ENCODE peak calls at places on chromosomes 4 and X, in four cellular contexts. S is naive B cell, L is germinal center, U is memory B cell. H is an unnamed sample.

GRCh38 chr4:2341261-2341841 is 77.1 kb downstream of the ZFYVE28 start:
- DNase-seq in S (no peak), L (no peak), U (no peak), H (no peak)

GRCh38 chrX:19303216-19303880 is 40.4 kb upstream of the PDHA1 start:
- DNase-seq in S (no peak), L (no peak), U (no peak), H (no peak)

GRCh38 chr4:124713213-124713592 is 671 bp upstream of the ANKRD50 start:
- DNase-seq in S (no peak), L (peak; percentile 2), U (no peak), H (no peak)

GRCh38 chr4:108574402-108574801 is 46.0 kb upstream of the RPL34 start:
- DNase-seq in S (no peak), L (no peak), U (no peak), H (no peak)

GRCh38 chr4:77821775-77822174 is 2.6 kb upstream of the CNOT6L start:
- DNase-seq in S (peak; percentile 62), L (peak; percentile 44), U (peak; percentile 41), H (no peak)

GRCh38 chr4:76745264-76745663 is 152.7 kb downstream of the SOWAHB start:
- DNase-seq in S (no peak), L (no peak), U (no peak), H (no peak)

GRCh38 chr4:148780426-148781005 is 338.3 kb upstream of the NR3C2 start:
- DNase-seq in S (no peak), L (no peak), U (no peak), H (no peak)

GRCh38 chr4:48268956-48269860 is at the start of gene TEC:
- DNase-seq in S (no peak), L (peak; percentile 57), U (no peak), H (no peak)

GRCh38 chr4:184191267-184191666 is 26.4 kb downstream of the ENPP6 start:
- DNase-seq in S (no peak), L (no peak), U (no peak), H (no peak)

GRCh38 chrX:128335671-128336070 is 283.5 kb upstream of the ACTRT1 start:
- DNase-seq in S (no peak), L (no peak), U (no peak), H (no peak)

GRCh38 chr4:632926-633325 is 7.6 kb downstream of the PDE6B start:
- DNase-seq in S (no peak), L (peak; percentile 47), U (no peak), H (no peak)

GRCh38 chr4:48121180-48121579 is 12.9 kb downstream of the TXK start:
- DNase-seq in S (no peak), L (no peak), U (no peak), H (no peak)

GRCh38 chrX:65926095-65927019 is 113.5 kb downstream of the VSIG4 start:
- DNase-seq in S (peak; percentile 14), L (no peak), U (peak; percentile 4), H (peak; percentile 45)

GRCh38 chrX:41276661-41277506 is 57.1 kb upstream of the DDX3X start:
- DNase-seq in S (peak; percentile 6), L (peak; percentile 12), U (no peak), H (no peak)

GRCh38 chr4:125649452-125649851 is 334.7 kb downstream of the FAT4 start:
- DNase-seq in S (no peak), L (no peak), U (no peak), H (no peak)

GRCh38 chr4:41363384-41363981 is 106.8 kb downstream of the UCHL1 start:
- DNase-seq in S (no peak), L (no peak), U (no peak), H (no peak)

GRCh38 chrX:124035657-124036056 is 74.2 kb downstream of the STAG2 start:
- DNase-seq in S (no peak), L (no peak), U (no peak), H (no peak)

GRCh38 chrX:16429391-16429790 is 220.6 kb upstream of the S100G start:
- DNase-seq in S (no peak), L (no peak), U (no peak), H (no peak)

GRCh38 chr4:121706595-121707021 is 9.8 kb upstream of the ANXA5 start:
- DNase-seq in S (no peak), L (no peak), U (no peak), H (no peak)

GRCh38 chr4:16187455-16187854 is 38.8 kb downstream of the TAPT1 start:
- DNase-seq in S (no peak), L (no peak), U (no peak), H (no peak)

GRCh38 chr4:169150806-169151205 is 120.0 kb downstream of the SH3RF1 start:
- DNase-seq in S (no peak), L (no peak), U (no peak), H (no peak)

GRCh38 chrX:16587776-16588175 is 62.2 kb upstream of the S100G start:
- DNase-seq in S (no peak), L (no peak), U (no peak), H (no peak)

GRCh38 chr4:142201041-142201440 is 564.7 kb downstream of the IL15 start:
- DNase-seq in S (no peak), L (no peak), U (no peak), H (no peak)

GRCh38 chr4:173807347-173807746 is 277.3 kb upstream of the HAND2 start:
- DNase-seq in S (no peak), L (no peak), U (no peak), H (no peak)

GRCh38 chr4:152920768-152921167 is 15.4 kb upstream of the FHDC1 start:
- DNase-seq in S (no peak), L (no peak), U (no peak), H (no peak)

GRCh38 chrX:123803331-123803983 is 56.4 kb upstream of the XIAP start:
- DNase-seq in S (no peak), L (no peak), U (no peak), H (peak; percentile 22)

GRCh38 chr4:105666693-105667092 is 41.8 kb downstream of the INTS12 start:
- DNase-seq in S (no peak), L (no peak), U (no peak), H (no peak)

GRCh38 chrX:109954333-109954732 is 48.6 kb upstream of the TMEM164 start:
- DNase-seq in S (no peak), L (no peak), U (no peak), H (no peak)

GRCh38 chr4:1843852-1844251 is 12.1 kb downstream of the LETM1 start:
- DNase-seq in S (no peak), L (no peak), U (no peak), H (no peak)

GRCh38 chr4:152605641-152606304 is 69.9 kb upstream of the FBXW7 start:
- DNase-seq in S (no peak), L (no peak), U (no peak), H (no peak)

GRCh38 chr4:135833529-135833928 is 1631.9 kb upstream of the PABPC4L start:
- DNase-seq in S (no peak), L (no peak), U (no peak), H (no peak)

GRCh38 chr4:140743194-140743931 is 12.8 kb downstream of the TBC1D9 start:
- DNase-seq in S (peak; percentile 73), L (peak; percentile 29), U (peak; percentile 54), H (peak; percentile 68)

GRCh38 chr4:87839309-87839946 is 6.7 kb downstream of the MEPE start:
- DNase-seq in S (no peak), L (peak; percentile 30), U (no peak), H (no peak)

GRCh38 chr4:94976371-94977011 is 218.7 kb downstream of the BMPR1B start:
- DNase-seq in S (no peak), L (no peak), U (no peak), H (no peak)

GRCh38 chr4:15355464-15355863 is 72.4 kb upstream of the C1QTNF7 start:
- DNase-seq in S (no peak), L (no peak), U (no peak), H (no peak)

GRCh38 chr4:37762294-37763163 is 64.0 kb upstream of the PGM2 start:
- DNase-seq in S (no peak), L (peak; percentile 24), U (no peak), H (no peak)

H was measured in GM06990.